ENCODE peak calls at places on chromosomes 11 and 22, in eight cellular contexts. L, O, P, J, M, A, E and K are unnamed samples.

GRCh38 chr11:61480936-61481335 is 27.6 kb upstream of the LRRC10B start:
- DNase-seq in M (peak), J (peak), E (no peak), L (no peak), A (peak), O (no peak), P (no peak), K (no peak)

GRCh38 chr22:23072035-23072910 is 2.0 kb downstream of the GNAZ start:
- DNase-seq in A (no peak), M (no peak), P (no peak), L (peak), O (peak), J (peak), E (no peak), K (no peak)

GRCh38 chr11:122440783-122441701 is 214.5 kb upstream of the UBASH3B start:
- DNase-seq in P (no peak), E (no peak), A (no peak), L (no peak), O (no peak), M (peak), J (peak), K (no peak)

GRCh38 chr22:24592846-24593809 is at the start of gene LRRC75B:
- DNase-seq in M (peak), J (peak), O (no peak), E (peak), A (peak), L (no peak), P (peak), K (peak)

GRCh38 chr11:107898270-107898669 is 30.0 kb upstream of the RAB39A start:
- DNase-seq in P (peak), M (peak), J (no peak), O (no peak), L (no peak), A (no peak), E (peak), K (no peak)

GRCh38 chr11:116371146-116371545 is 401.6 kb downstream of the BUD13 start:
- DNase-seq in A (no peak), E (no peak), P (no peak), O (no peak), M (no peak), L (no peak), J (no peak), K (no peak)

GRCh38 chr11:5550440-5551095 is 2.2 kb upstream of the OR52H1 start:
- DNase-seq in P (peak), E (peak), A (no peak), O (no peak), J (no peak), M (peak), L (no peak), K (no peak)

GRCh38 chr22:31243339-31244043 is 31.4 kb downstream of the LIMK2 start:
- DNase-seq in J (no peak), P (peak), O (no peak), E (peak), L (no peak), A (peak), M (no peak), K (no peak)

GRCh38 chr11:9399466-9399865 is 15.0 kb downstream of the IPO7 start:
- DNase-seq in L (no peak), O (no peak), E (no peak), M (no peak), J (no peak), A (no peak), P (no peak), K (no peak)

GRCh38 chr11:117328414-117329010 is 858 bp downstream of the CEP164 start:
- DNase-seq in J (no peak), E (no peak), O (no peak), M (peak), P (no peak), L (no peak), A (no peak), K (no peak)

GRCh38 chr22:33726294-33726711 is 194.0 kb downstream of the LARGE1 start:
- DNase-seq in E (no peak), L (no peak), A (no peak), M (peak), J (no peak), P (no peak), O (no peak), K (no peak)

GRCh38 chr11:67306769-67307544 is 3.6 kb downstream of the SSH3 start:
- DNase-seq in M (no peak), J (no peak), L (no peak), P (no peak), O (peak), E (no peak), A (no peak), K (no peak)

DNA sequence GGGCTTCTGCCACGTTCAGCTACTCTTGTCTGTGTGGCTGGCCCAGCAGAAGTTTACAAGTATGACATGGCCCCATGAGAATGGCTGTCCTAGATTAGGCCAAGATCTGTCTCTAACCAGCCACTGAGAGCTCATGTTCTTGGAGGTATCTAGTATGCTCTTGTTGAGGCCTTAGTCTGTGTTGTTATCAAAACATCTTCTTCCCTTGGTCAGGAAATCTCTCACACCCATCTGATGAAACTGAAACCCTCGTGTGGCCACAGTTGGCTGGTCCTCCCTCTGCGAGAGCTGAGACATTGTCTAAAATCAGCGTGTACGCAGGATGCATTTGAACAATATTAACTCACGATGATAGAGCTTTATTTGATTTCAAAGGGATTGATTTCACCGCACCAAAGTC is 109.0 kb upstream of the NNMT start:
- DNase-seq in P (no peak), O (no peak), M (no peak), A (no peak), E (no peak), L (no peak), J (no peak), K (no peak)
- TF ChIP-seq CTCF in P (no peak), O (no peak), M (no peak), A (no peak), E (no peak), L (no peak), J (no peak), K (no peak)

DNA sequence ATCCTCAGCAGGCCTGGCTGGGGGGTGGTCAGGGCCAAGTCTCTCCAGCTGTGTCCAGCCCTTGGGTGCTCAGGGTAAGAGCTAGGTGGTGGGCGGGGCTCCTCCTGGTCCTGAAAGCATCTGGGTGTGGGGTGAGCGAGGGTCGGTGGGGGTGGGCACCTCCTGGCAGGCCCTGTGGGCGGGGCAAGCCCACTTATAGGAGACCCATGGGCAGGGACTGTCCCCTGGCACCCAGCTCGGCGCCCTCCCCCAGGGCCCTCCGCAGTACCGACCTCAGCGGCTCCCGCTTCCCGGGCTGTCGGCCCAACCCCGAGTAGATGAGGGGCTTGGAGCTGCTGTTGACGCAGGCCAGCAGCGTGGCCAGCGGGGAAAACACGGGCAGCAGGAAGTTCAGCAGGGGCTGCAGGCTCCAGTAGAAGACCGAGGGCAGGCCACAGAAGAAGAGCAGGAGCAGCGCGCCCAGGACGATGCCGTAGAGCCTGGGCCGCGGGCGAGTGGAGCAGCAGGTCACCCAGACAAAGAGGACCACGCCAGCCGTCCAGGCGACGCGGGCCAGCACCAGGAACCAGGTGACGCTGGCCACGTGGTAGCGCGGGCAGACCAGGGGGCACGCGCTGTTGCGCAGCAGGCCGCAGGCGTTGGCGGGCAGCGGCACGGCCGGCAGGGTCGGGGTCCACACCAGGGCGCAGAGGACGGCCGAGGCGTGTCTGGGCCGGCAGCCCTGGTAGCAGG is 696 bp downstream of the MRGPRG start:
- DNase-seq in L (no peak), P (no peak), E (no peak), O (peak), M (no peak), A (no peak), J (no peak), K (peak)
- TF ChIP-seq CTCF in L (no peak), P (no peak), E (no peak), O (no peak), M (no peak), A (no peak), J (no peak), K (no peak)

DNA sequence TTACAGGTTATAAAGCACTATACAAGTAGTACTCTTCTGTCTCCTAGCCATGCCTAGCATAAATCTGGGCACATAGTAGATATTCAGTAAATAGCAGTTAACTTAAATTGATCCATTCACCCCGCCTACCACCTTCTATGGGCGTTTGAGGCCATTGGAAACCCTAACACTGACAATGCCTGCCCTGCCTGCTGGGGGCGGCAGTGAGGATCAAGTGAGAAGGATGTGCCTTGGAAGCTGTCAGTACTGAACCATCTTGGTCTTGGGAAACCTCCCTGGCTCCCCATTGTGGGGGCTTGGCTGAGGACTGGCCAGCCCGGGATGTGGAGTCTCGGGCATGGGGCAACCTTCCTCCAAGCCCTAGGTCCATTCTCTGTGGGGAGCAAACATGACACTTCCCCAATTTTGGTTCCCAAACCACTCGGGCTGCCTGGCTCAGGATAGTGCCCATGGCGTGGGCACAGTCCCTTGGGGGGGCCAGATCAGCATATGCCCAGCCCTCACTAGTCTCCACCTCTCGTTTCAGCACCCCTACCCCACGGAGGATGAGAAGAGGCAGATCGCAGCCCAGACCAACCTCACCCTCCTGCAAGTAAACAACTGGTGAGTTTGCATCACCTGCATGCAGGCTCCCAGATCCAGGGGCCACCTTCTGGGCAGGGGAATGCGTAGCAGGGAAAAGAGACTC is 67.4 kb downstream of the FEZ1 start:
- DNase-seq in J (no peak), M (no peak), L (no peak), P (no peak), A (peak), E (no peak), O (no peak), K (no peak)
- TF ChIP-seq CTCF in J (no peak), M (no peak), L (no peak), P (no peak), A (peak), E (peak), O (no peak), K (no peak)

GRCh38 chr11:74021998-74022397 is 13.1 kb upstream of the UCP3 start:
- DNase-seq in J (no peak), A (no peak), L (no peak), P (no peak), O (no peak), M (no peak), E (no peak), K (no peak)

GRCh38 chr11:74024630-74025029 is 15.7 kb upstream of the UCP3 start:
- DNase-seq in P (no peak), J (no peak), E (no peak), A (no peak), L (no peak), O (no peak), M (peak), K (no peak)

GRCh38 chr11:74023291-74023690 is 14.4 kb upstream of the UCP3 start:
- DNase-seq in E (no peak), M (no peak), A (no peak), L (no peak), P (no peak), J (no peak), O (no peak), K (no peak)

GRCh38 chr11:74020537-74020936 is 11.7 kb upstream of the UCP3 start:
- DNase-seq in J (no peak), A (no peak), P (no peak), E (no peak), O (no peak), L (no peak), M (no peak), K (no peak)

GRCh38 chr11:74022541-74022940 is 13.7 kb upstream of the UCP3 start:
- DNase-seq in E (no peak), J (no peak), A (no peak), P (no peak), M (no peak), L (no peak), O (no peak), K (no peak)
- TF ChIP-seq CTCF in E (no peak), J (no peak), A (no peak), P (no peak), M (no peak), L (no peak), O (no peak), K (no peak)

DNA sequence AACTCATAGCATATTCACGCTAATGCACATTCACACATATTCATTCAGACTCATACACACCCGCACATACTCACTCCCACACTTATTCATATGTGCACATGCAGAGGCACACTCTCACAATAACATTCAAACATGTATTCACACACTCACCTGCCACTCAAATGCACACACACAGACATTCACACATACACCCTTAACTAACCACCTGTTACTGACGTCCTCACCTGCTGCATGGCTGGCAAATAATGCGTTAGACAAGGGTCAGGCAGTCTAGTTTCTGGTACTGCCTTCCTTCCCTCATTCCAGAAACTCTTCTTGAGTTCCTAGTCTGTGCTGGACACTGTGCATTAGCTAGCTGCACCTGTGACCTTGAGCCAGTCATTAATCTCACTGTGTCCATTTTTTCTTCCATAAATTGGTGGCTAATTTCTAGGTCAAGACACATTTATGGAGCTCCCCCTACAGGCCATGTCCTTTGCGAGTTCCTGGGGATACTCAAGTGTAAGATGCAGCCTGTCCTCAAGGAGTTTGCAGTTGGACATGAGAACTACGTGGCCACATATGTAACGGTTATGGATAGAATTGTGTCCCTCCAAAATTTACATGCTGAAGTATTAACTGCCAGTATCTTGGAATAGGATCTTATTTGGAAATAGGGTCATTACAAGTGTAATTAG is 34.5 kb upstream of the SEZ6L start:
- DNase-seq in P (no peak), O (no peak), M (no peak), J (no peak), A (no peak), L (no peak), E (peak), K (no peak)
- TF ChIP-seq CTCF in P (no peak), O (peak), M (no peak), J (peak), A (no peak), L (peak), E (peak), K (peak)

DNA sequence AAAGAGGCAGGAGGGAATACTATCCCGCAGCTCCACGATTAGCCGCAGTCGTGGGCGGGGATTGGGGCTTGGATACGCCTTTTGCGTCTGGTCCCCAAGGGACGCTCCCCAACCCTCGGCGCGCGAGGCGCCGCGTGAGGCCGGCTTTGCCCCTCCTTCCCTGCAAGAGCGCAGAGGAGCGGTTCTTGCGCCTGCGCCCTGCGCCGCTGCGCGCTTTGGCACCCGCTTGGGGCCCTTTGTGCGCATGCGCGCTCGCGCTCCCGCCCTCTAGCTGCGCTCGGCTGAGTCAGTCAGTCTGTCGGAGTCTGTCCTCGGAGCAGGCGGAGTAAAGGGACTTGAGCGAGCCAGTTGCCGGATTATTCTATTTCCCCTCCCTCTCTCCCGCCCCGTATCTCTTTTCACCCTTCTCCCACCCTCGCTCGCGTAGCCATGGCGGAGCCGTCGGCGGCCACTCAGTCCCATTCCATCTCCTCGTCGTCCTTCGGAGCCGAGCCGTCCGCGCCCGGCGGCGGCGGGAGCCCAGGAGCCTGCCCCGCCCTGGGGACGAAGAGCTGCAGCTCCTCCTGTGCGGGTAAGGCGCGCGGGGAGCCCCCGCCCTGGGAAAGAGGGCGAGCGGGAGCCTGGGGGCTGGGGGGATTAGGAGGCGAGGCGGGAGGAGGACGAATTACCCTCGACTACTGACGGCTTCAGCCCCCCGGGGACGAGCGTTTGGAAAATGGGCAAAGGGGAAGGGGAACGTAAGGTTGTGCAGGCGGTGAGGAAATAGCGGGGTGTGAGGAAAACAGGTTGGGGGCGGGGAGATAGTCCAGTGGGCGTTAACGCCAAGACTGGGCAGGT is at the start of gene RTN3:
- DNase-seq in A (peak), E (peak), J (peak), O (peak), L (peak), P (peak), M (peak), K (peak)
- TF ChIP-seq CTCF in A (no peak), E (no peak), J (no peak), O (peak), L (no peak), P (no peak), M (no peak), K (no peak)

DNA sequence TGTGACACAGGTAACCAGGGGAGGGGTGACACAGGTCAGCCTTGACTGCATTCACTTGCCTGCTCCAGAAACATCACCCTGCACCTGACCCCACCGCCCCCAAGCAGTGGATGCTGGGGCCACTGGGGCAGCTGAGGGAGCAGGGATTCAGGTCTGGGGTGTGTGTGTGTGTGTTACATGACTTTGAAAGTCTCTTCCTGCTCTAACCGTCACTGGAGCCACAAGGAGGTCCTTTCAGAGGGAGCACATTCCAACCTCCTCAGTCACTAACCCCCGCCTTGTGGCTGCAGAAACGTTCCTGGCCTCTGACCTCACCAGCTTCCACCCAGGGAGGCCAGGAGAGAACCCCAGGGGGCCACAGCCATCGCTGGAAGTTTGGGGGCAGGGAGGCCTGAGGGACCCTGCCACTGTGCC is 2.9 kb upstream of the FOSL1 start:
- DNase-seq in A (peak), J (no peak), E (peak), P (peak), L (peak), O (no peak), M (peak), K (no peak)
- TF ChIP-seq CTCF in A (no peak), J (no peak), E (no peak), P (no peak), L (no peak), O (no peak), M (no peak), K (no peak)

DNA sequence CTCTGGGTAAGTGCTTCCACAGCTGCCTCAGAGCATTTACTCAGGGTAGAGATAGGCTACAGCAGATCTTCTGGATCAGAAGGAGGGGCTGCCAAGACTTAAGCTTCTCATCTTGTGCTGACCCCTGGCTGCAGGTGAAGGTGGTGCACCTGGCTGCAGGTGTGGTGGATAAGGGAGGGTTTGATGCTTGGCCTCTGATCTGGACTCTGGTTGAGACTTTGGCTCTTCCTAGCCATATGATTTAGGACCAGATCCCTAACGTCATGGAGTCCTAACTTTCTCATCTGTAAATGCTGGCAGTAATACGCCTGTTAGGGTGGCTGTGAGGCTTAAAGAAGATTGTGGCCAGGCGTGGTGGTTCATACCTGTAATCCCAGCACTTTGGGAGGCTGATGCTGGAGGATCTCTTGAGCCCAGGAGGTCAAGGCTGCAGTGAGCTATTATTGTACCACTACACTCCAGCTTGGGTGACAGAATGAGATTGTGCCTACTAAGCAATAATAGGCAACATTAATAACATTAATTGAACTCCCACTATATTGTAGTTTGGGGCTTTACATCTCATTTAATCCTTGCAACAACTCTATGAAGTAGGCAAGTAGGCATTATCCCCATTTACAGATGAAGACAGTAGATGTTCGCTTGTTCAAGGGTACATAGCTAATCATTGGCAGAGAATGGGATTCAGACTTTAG is 10.7 kb downstream of the DTX4 start:
- DNase-seq in L (no peak), A (peak), O (no peak), M (no peak), P (no peak), J (no peak), E (no peak), K (no peak)
- TF ChIP-seq CTCF in L (peak), A (peak), O (peak), M (peak), P (no peak), J (peak), E (peak), K (peak)

GRCh38 chr11:32884770-32885384 is 7.7 kb upstream of the QSER1 start:
- DNase-seq in L (no peak), O (no peak), J (no peak), E (no peak), M (peak), A (peak), P (no peak), K (no peak)
- TF ChIP-seq CTCF in L (peak), O (peak), J (no peak), E (peak), M (peak), A (no peak), P (peak), K (peak)